ENCODE peak calls at places on chromosomes 12 and 14, in eight cellular contexts. F is Panc1, J is upper lobe of left lung, W is HepG2, B is GM23338, A is GM12878, U is K562, P is HCT116. R is an unnamed sample.

GRCh38 chr12:108804361-108804949 is 52.9 kb downstream of the SSH1 start:
- ATAC-seq in P (no peak), W (no peak), A (no peak), J (peak; percentile 52), F (peak; percentile 50), B (no peak), U (no peak), R (peak; percentile 40)

GRCh38 chr12:32170437-32170998 is 63.9 kb downstream of the BICD1 start:
- ATAC-seq in B (no peak), F (no peak), J (no peak), U (no peak), W (no peak), P (no peak), A (no peak), R (no peak)

GRCh38 chr12:92340441-92341332 is 195.0 kb upstream of the BTG1 start:
- ATAC-seq in A (peak; percentile 86), B (no peak), J (no peak), F (no peak), U (peak; percentile 86), W (no peak), P (no peak), R (no peak)

GRCh38 chr14:29822430-29822709 is 105.3 kb downstream of the PRKD1 start:
- ATAC-seq in F (no peak), P (no peak), U (no peak), W (no peak), B (no peak), J (no peak), A (no peak), R (no peak)

GRCh38 chr12:96471368-96472040 is 17.9 kb upstream of the CFAP54 start:
- ATAC-seq in J (peak; percentile 69), F (no peak), W (no peak), U (no peak), B (no peak), P (no peak), A (no peak), R (no peak)

GRCh38 chr12:130100634-130101033 is 61.6 kb upstream of the FZD10 start:
- ATAC-seq in U (no peak), P (no peak), F (no peak), W (no peak), J (no peak), A (no peak), B (no peak), R (no peak)

GRCh38 chr12:53726946-53727309 is 324 bp downstream of the CALCOCO1 start:
- ATAC-seq in B (peak; percentile 35), P (peak; percentile 1), J (no peak), W (no peak), U (no peak), A (no peak), F (peak; percentile 16), R (no peak)

GRCh38 chr12:49767333-49767732 is 26.0 kb downstream of the TMBIM6 start:
- ATAC-seq in B (peak; percentile 52), P (no peak), A (no peak), J (no peak), F (peak; percentile 47), W (peak; percentile 64), U (peak; percentile 29), R (no peak)

GRCh38 chr14:75941030-75941429 is 40.8 kb downstream of the TGFB3 start:
- ATAC-seq in B (no peak), F (no peak), W (no peak), A (no peak), P (no peak), U (no peak), J (no peak), R (no peak)

GRCh38 chr14:103029936-103030335 is 27.4 kb downstream of the CDC42BPB start:
- ATAC-seq in J (no peak), F (no peak), B (no peak), U (no peak), A (no peak), W (no peak), P (no peak), R (no peak)

GRCh38 chr14:92532490-92533163 is 19.0 kb downstream of the RIN3 start:
- ATAC-seq in A (no peak), W (peak; percentile 69), P (no peak), B (no peak), U (no peak), J (no peak), F (no peak), R (no peak)

GRCh38 chr12:45703942-45704341 is 25.6 kb upstream of the ARID2 start:
- ATAC-seq in W (no peak), J (no peak), P (no peak), B (no peak), F (no peak), A (no peak), U (no peak), R (no peak)

GRCh38 chr12:100824476-100824875 is 29.9 kb downstream of the ANO4 start:
- ATAC-seq in F (no peak), U (no peak), J (no peak), A (no peak), B (no peak), P (no peak), W (no peak), R (no peak)

DNA sequence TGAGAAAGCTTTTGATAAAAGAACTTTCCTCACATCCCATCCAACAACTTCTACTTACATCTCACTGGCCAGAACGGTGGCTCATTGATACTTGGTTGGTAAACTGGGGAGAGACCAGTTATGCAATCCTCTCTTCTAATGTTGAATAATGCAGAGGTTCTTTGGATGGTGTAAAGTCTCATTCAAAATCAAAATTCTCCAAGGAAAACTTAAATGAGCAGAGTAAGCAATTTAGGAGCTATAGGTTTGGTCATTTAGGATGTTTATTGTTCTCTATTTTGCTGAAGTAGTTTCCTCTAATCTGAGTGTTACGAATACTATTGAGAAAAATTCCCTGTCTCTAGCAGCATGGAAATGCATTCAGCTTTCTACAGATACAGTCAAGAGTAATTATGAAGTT is 26.5 kb upstream of the STK38L start:
- ATAC-seq in U (no peak), B (no peak), A (no peak), P (no peak), F (no peak), J (no peak), W (no peak), R (no peak)
- H3K4me3 ChIP-seq in U (no peak overlapping the region), B (no peak overlapping the region), A (no peak overlapping the region), P (no peak overlapping the region), F (no peak overlapping the region), J (no peak overlapping the region), W (no peak overlapping the region), R (no peak overlapping the region)

DNA sequence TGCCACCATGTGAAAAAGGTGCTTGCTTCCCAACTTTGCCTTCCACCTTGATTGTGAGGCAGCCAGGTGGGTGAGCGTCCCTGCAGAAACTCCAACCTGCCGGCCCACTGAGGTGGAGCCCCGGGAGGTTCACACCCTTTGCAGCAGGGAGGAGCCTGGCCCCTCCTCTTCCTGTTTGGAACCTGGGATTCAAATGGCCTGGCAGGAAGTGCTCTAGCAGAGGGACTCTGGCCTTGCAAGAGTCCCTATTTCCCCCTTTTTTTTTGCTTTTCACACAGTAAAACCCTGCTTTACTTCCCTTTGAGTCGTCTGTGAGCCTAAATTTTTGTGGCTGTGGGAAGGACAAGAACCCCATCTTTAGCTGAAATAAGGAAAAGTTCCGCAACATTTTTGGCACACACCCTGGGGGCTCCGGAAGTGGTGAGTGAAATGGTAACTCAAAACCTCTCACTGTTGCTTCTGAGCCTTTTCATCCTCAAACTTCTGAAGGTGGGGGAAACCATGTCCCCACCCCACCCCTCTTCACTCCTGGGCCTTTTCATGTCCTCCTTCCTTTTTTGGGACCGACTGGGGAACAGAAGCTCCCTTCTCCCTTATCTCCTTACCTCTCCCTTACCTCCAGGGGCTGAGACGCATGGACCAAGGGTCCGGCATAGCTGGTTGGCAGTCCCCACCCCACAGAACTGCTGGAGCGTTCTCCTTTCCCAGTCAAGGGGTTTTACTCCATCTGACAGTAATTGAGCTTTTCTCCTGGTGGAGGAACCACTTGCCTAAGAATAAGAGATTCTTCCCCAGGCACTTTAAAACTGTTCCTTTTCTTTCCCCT is 102.0 kb downstream of the KCNMB4 start:
- ATAC-seq in F (no peak), P (peak; percentile 99), J (peak; percentile 51), B (no peak), W (peak; percentile 97), U (peak; percentile 75), A (peak; percentile 88), R (no peak)
- TF ChIP-seq POLR2AphosphoS5 in F (no peak), P (peak; percentile 93), J (no peak), B (no peak), W (peak; percentile 46), U (no peak), A (no peak), R (no peak)

DNA sequence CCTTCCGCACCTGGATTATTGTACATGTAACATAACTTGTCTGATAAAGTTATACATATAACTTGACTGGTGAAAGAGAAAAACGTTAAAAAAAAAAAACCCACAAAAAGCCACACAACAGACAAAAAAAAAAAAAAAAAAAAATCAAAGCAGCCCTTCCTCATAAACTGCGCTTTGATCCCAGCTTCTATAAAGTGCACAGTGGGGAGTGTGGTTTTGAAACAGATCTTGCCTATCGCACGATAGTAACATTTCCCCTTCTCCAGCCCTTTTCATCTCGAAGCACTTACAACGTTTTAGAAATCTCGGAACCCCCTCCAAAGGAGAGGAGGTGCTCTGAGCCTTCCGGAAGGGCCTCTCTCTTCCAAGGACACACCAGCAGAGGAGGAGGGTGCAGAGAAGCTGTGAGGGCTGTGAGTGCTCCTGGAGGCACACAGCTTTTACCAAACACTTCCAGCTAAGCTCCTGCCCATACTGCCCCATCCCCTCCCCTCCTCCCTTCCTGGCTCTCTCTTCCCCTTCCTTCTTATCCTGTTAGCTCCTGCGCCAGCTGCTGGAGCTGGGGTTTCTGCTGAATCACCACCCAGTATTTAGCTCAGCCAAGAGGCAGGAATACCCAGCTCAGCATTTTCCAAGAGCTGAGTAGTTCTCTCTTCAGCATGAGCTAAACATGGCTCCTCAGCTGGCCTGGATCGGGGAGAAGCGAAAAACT is 28.4 kb downstream of the SLC7A8 start:
- ATAC-seq in A (no peak), P (no peak), W (peak; percentile 6), F (no peak), U (peak; percentile 68), B (peak; percentile 76), J (peak; percentile 86), R (peak; percentile 87)
- H3K4me3 ChIP-seq in A (no peak overlapping the region), P (no peak overlapping the region), W (no peak overlapping the region), F (no peak overlapping the region), U (no peak overlapping the region), B (no peak overlapping the region), J (no peak overlapping the region), R (no peak overlapping the region)

GRCh38 chr12:101902641-101903040 is 25.3 kb downstream of the DRAM1 start:
- ATAC-seq in U (peak; percentile 63), F (no peak), B (no peak), A (no peak), P (no peak), W (no peak), J (peak; percentile 56), R (no peak)

GRCh38 chr12:101906226-101906625 is 28.8 kb downstream of the DRAM1 start:
- ATAC-seq in B (no peak), J (no peak), A (no peak), F (no peak), P (no peak), W (no peak), U (no peak), R (no peak)

GRCh38 chr12:101909646-101910045 is 32.3 kb downstream of the DRAM1 start:
- ATAC-seq in B (no peak), U (no peak), P (no peak), J (peak; percentile 25), W (no peak), A (peak; percentile 82), F (no peak), R (no peak)

DNA sequence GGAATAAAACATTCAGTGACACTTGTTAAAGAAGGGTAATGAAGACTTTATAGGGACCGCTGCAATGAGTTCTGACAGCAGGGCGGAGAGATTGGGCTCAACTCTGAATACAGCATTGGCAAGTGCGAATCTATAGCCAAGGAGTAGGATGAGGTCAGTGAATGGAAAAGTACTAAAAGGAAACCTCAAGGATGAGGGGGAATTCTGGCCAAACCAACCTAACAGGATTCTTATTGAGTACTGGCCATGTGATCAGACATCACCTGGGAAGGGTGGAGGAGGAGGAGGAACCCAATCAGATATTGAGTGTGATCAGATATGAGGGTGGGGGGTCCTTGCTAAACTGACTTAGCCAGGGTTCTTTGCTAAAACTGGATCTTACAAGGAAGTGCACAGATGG is 31.0 kb downstream of the DRAM1 start:
- ATAC-seq in B (no peak), F (peak; percentile 42), A (no peak), W (no peak), P (no peak), U (no peak), J (peak; percentile 39), R (no peak)
- TF ChIP-seq POLR2AphosphoS5 in B (no peak), F (no peak), A (no peak), W (no peak), P (no peak), U (no peak), J (no peak), R (no peak)

R was measured in gastroesophageal sphincter.